ENCODE peak calls at places on chromosomes 2 and 18, in five cellular contexts. Z is spleen, N is astrocyte of the spinal cord, W is upper lobe of right lung, M is A673. B is an unnamed sample.

GRCh38 chr2:27007416-27008374 is 25.1 kb upstream of the TMEM214 start:
- DNase-seq in Z (no peak), N (no peak), W (no peak), M (no peak), B (no peak)

GRCh38 chr2:16553222-16553621 is 112.4 kb downstream of the CYRIA start:
- DNase-seq in Z (no peak), N (peak), W (no peak), M (peak), B (peak)

GRCh38 chr2:191231995-191232394 is 13.2 kb upstream of the MYO1B start:
- DNase-seq in Z (no peak), N (peak), W (no peak), M (peak), B (peak)

GRCh38 chr2:127160676-127161075 is 53.7 kb upstream of the BIN1 start:
- DNase-seq in Z (no peak), N (no peak), W (no peak), M (no peak), B (no peak)

GRCh38 chr18:42758851-42759250 is 356.6 kb downstream of the RIT2 start:
- DNase-seq in Z (no peak), N (no peak), W (no peak), M (no peak), B (no peak)

GRCh38 chr2:222000326-222000725 is 298.5 kb downstream of the PAX3 start:
- DNase-seq in Z (no peak), N (peak), W (no peak), M (no peak), B (peak)

GRCh38 chr2:227884511-227884947 is 13.1 kb downstream of the DAW1 start:
- DNase-seq in Z (peak), N (peak), W (peak), M (peak), B (peak)

GRCh38 chr2:29241955-29242565 is 126.8 kb downstream of the CLIP4 start:
- DNase-seq in Z (peak), N (no peak), W (no peak), M (no peak), B (no peak)

GRCh38 chr2:96923810-96924774 is 54.2 kb upstream of the SEMA4C start:
- DNase-seq in Z (no peak), N (no peak), W (no peak), M (no peak), B (no peak)

DNA sequence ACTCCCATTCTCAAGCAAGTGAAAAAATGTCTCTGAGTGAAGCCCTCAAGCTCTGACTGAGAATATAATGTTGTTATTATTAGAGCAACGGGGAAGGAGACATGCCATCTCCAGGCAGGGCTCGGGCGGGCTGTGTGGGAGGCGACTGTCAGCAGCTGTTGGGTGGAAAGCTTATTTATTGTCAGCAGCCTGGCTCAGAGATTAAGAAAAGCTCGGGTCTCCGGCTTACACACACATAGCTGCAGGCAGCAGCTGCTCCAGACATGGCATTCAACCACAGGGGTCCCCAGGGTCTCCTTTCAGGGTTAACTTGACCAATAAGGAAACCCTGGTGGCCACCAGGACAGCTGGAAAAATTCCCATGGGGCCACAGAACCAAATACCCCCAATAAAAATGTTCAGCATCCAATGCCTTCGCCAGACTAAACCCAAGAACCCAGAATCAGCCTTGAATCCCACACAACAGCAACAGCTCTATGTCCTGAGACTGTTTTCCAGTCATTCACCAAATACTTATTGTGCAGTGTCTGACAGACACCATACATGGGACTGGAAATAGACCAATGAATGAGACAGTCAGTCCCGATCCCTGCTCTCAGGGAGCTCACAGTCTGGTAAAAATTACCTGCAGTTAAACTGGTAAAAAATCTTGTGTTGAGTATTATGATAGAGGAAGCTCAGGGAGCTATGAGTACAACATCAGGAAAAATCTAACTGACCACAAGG is 70.5 kb upstream of the RTN4 start:
- DNase-seq in Z (no peak), N (peak), W (peak), M (peak), B (peak)
- TF ChIP-seq CTCF in Z (no peak), N (no peak), W (no peak), M (no peak), B (no peak)

DNA sequence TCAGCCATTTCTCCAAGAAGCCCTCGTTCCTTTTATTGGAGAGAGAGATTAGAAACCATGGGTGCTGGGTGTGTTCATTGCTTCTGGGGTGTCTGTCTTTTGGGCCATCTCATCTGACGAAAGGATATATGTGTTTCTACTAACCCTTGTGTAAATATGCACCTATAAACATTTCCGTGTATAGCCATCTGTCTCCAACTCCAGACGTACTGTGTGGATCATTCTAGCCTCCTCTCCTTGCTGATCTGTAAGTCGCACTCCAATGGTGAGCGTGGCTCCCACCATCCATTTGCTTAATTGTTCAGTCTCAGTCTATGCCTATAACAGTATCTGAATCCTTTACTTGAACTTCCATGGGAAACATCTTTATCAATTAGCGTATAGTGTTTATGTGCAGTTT is 1.8 kb downstream of the RBFA start:
- DNase-seq in Z (no peak), N (no peak), W (no peak), M (no peak), B (no peak)
- H3K4me3 ChIP-seq in Z (no peak), N (no peak), W (no peak), M (peak), B (no peak)

GRCh38 chr18:69399253-69399652 is 1.4 kb upstream of the DOK6 start:
- DNase-seq in Z (no peak), N (no peak), W (no peak), M (no peak), B (no peak)

GRCh38 chr18:69400976-69401474 is 337 bp downstream of the DOK6 start:
- DNase-seq in Z (no peak), N (peak), W (peak), M (peak), B (peak)

GRCh38 chr18:69400253-69400975 is at the start of gene DOK6:
- DNase-seq in Z (peak), N (peak), W (peak), M (peak), B (peak)

GRCh38 chr18:69401475-69402218 is 959 bp downstream of the DOK6 start:
- DNase-seq in Z (no peak), N (peak), W (no peak), M (peak), B (peak)

DNA sequence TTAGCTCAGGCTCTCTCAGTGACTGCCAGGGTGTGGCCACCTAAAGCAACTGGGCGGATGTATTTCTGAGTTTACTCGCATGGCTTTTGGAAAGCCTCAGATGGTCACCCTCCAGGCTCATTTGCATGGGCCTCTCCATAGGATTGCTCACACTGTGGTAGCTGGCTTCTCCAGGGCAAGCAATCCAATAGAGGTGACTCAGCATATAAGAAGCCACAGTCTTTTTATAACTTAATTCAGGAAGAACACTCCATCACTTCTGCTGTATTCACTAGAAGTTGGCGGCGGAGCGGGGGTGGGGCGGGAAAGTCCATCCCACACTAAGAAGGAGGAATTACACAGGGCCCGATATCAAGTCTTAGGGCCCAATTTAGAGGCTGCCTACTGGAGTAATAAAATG is 3.6 kb upstream of the DOK6 start:
- DNase-seq in Z (no peak), N (peak), W (no peak), M (peak), B (no peak)
- TF ChIP-seq CTCF in Z (no peak), N (no peak), W (no peak), M (no peak), B (no peak)

DNA sequence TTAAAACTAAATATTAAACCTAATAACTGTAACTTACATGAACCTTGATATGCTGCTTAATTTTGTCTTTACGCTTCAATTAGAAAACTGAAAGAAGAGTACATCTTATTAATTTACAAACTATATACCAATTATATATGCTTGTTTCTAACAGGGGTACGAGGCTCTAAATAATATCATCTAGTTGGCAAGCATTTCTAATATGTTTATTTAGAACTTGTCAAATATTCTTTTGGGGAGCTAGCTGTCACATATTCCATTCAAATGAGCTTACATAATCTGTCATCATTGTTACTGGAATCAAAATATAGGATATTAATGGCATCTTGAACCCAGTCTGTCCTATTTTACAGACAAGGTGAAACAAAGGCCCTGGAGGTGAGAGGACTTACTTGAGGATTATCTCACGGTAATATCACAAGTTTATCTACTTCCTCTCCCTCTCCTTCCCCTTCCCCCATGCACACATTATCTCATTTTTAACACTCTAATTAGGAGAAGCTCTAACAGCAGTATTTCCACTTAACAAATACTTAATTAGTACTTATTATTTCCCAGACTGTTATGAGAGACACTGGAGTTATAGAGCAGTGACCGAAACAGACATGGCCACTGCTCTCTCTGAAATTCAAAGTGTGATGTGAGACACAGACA is 3.5 kb downstream of the PRKD3 start:
- DNase-seq in Z (no peak), N (no peak), W (no peak), M (no peak), B (no peak)
- H3K4me3 ChIP-seq in Z (peak), N (no peak), W (no peak), M (no peak), B (no peak)

GRCh38 chr2:202169131-202169530 is 69.3 kb downstream of the SUMO1 start:
- DNase-seq in Z (no peak), N (no peak), W (no peak), M (no peak), B (no peak)
- TF ChIP-seq CTCF in Z (no peak), N (no peak), W (no peak), M (no peak), B (no peak)

DNA sequence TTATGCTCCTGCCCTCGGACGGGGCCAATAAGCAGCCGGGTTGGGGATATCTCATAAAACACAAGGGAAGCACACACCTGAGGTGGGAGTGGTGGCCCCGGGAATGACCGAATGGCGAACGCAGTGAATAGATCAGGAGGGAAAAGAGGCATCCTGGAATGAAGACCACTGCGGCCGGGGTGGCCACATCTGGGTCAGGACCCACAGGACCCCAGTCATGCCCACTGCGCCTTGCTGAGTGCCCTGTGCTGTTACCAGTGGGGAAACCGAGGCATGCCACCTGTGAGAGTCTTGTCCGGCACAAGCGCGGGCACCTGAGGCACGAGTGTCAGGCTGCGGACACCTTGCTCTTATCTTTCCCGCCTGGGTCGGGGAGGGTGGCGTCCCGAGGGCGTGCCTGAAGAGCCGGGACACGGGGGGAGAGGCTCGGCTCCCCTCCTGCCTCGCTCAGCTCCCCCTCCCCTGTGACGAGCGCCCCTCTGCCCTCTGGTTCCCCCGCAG is 1.6 kb downstream of the PDCD1 start:
- DNase-seq in Z (peak), N (no peak), W (peak), M (no peak), B (no peak)
- H3K4me3 ChIP-seq in Z (peak), N (no peak), W (no peak), M (no peak), B (no peak)

GRCh38 chr18:10436160-10436559 is 18.3 kb upstream of the APCDD1 start:
- DNase-seq in Z (no peak), N (no peak), W (no peak), M (no peak), B (no peak)

GRCh38 chr18:10440874-10441273 is 13.6 kb upstream of the APCDD1 start:
- DNase-seq in Z (no peak), N (no peak), W (no peak), M (peak), B (no peak)

GRCh38 chr18:10441472-10441871 is 13.0 kb upstream of the APCDD1 start:
- DNase-seq in Z (no peak), N (no peak), W (no peak), M (peak), B (no peak)

GRCh38 chr18:10439898-10440297 is 14.5 kb upstream of the APCDD1 start:
- DNase-seq in Z (no peak), N (no peak), W (no peak), M (no peak), B (no peak)

DNA sequence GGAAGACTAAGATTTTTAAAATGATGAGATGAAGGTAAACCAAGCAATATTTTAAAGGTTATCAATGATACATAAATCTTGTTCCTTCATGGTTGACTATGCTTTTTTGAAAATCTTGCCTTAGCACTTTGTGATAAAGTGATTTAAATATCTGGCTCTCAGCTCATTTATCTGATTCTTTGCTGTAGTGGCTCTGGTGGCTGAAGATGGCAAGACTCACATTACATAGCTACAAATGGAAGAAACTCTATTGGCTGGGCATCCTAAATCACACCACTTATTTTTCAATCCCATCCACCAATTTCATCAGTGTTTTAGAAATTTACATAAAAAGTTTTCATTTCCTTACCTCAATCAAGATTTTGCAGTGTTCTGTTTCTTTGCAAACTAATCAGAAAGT is 16.6 kb upstream of the APCDD1 start:
- DNase-seq in Z (no peak), N (no peak), W (no peak), M (no peak), B (no peak)
- TF ChIP-seq CTCF in Z (peak), N (no peak), W (no peak), M (no peak), B (no peak)

GRCh38 chr2:3342324-3342723 is 35.3 kb downstream of the EIPR1 start:
- DNase-seq in Z (no peak), N (no peak), W (peak), M (no peak), B (no peak)
- H3K4me3 ChIP-seq in Z (no peak), N (no peak), W (no peak), M (no peak), B (no peak)

GRCh38 chr2:73112026-73112912 is 479 bp downstream of the RAB11FIP5 start:
- DNase-seq in Z (peak), N (peak), W (peak), M (peak), B (peak)

GRCh38 chr2:73110622-73111299 is 2.0 kb downstream of the RAB11FIP5 start:
- DNase-seq in Z (no peak), N (peak), W (no peak), M (no peak), B (no peak)

GRCh38 chr2:73112913-73113633 is at the start of gene RAB11FIP5:
- DNase-seq in Z (peak), N (peak), W (peak), M (peak), B (peak)

GRCh38 chr2:73109796-73110540 is 2.8 kb downstream of the RAB11FIP5 start:
- DNase-seq in Z (no peak), N (no peak), W (no peak), M (no peak), B (no peak)

DNA sequence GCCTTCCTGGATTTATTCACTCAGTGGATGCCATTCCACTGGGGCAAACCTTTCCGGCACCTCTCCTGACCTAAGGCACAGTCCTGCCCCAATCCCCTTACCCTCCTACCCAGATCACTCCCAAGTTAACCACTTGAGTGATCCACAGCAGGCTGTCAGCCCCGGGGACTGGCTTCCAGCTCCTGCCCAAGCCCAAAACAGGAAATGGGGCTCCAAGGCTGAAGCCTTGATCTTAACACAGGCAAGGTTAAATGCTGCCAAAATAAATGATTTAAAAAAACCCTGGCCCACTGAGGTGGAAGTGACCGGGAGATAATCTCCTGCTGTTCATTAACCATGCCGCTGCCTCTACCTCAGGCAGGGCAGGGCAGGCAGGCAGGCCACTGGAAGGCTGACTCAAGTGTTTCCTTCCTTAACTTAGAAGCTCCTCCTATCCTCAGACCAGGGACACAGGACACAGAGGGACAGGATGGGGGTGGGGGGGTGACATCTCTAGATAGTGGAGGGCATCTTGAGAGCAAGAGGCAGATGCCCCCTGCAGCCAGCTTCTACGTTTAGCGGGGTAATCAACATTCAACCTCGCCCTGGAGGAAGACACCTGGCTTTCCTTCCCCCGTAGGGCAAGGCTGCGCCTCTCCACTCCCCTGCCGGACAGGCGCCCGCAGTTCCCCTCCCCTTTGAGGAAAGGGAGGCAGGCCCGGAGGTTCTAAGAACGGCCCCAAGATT is 1.3 kb downstream of the RAB11FIP5 start:
- DNase-seq in Z (peak), N (peak), W (peak), M (no peak), B (peak)
- TF ChIP-seq CTCF in Z (no peak), N (no peak), W (no peak), M (no peak), B (no peak)

GRCh38 chr2:159139216-159139933 is 147.1 kb downstream of the WDSUB1 start:
- DNase-seq in Z (no peak), N (no peak), W (no peak), M (no peak), B (peak)
- H3K4me3 ChIP-seq in Z (no peak), N (no peak), W (no peak), M (no peak), B (no peak)

B was measured in choroid plexus epithelial cell.